ENCODE peak calls at places on chromosomes 4 and X, in six cellular contexts. E is A549, G is upper lobe of left lung, C is SK-N-SH, U is tibial nerve, A is suprapubic skin. S is an unnamed sample.
A peak's percentile ranks its signal among the peaks of the same experiment; 100 is the strongest.

GRCh38 chr4:103400405-103400804 is 202.3 kb upstream of the CENPE start:
- DNase-seq in C (no peak), E (no peak), A (no peak), U (no peak), G (no peak), S (no peak)

GRCh38 chr4:155405059-155405458 is 28.3 kb upstream of the MAP9 start:
- DNase-seq in A (no peak), E (no peak), U (no peak), C (no peak), G (no peak), S (no peak)

GRCh38 chr4:23135792-23136645 is 443.3 kb downstream of the GBA3 start:
- DNase-seq in C (peak; percentile 24), U (no peak), E (peak; percentile 2), G (no peak), A (no peak), S (no peak)

GRCh38 chrX:3968749-3969148 is 255.3 kb upstream of the PRKX start:
- DNase-seq in C (no peak), G (no peak), E (no peak), A (no peak), U (no peak), S (no peak)

GRCh38 chr4:77347341-77347740 is 190.3 kb downstream of the CCNG2 start:
- DNase-seq in E (no peak), G (no peak), A (no peak), C (no peak), U (no peak), S (no peak)

GRCh38 chr4:184441461-184442392 is 32.6 kb downstream of the IRF2 start:
- DNase-seq in G (no peak), C (no peak), A (no peak), U (no peak), E (no peak), S (peak; percentile 45)

GRCh38 chrX:72545990-72546389 is 26.7 kb downstream of the HDAC8 start:
- DNase-seq in C (no peak), U (no peak), E (no peak), G (no peak), A (no peak), S (no peak)

GRCh38 chr4:15753786-15754185 is 24.3 kb upstream of the CD38 start:
- DNase-seq in G (no peak), A (no peak), U (no peak), C (no peak), E (no peak), S (peak; percentile 28)

GRCh38 chr4:94126669-94127068 is 81.0 kb upstream of the SMARCAD1 start:
- DNase-seq in C (peak; percentile 40), A (no peak), E (no peak), U (no peak), G (no peak), S (no peak)

GRCh38 chrX:101729986-101730385 is 70.3 kb upstream of the ARMCX2 start:
- DNase-seq in C (no peak), G (no peak), U (no peak), A (no peak), E (no peak), S (no peak)

GRCh38 chrX:109714340-109714958 is 18.6 kb downstream of the ACSL4 start:
- DNase-seq in G (no peak), C (no peak), A (no peak), U (no peak), E (no peak), S (no peak)

GRCh38 chr4:170682511-170682910 is 592.8 kb upstream of the AADAT start:
- DNase-seq in A (no peak), G (no peak), E (no peak), U (no peak), C (no peak), S (no peak)
- H3K27ac ChIP-seq in A (no peak overlapping the region), G (no peak overlapping the region), E (no peak overlapping the region), U (no peak overlapping the region), C (no peak overlapping the region), S (no peak overlapping the region)

DNA sequence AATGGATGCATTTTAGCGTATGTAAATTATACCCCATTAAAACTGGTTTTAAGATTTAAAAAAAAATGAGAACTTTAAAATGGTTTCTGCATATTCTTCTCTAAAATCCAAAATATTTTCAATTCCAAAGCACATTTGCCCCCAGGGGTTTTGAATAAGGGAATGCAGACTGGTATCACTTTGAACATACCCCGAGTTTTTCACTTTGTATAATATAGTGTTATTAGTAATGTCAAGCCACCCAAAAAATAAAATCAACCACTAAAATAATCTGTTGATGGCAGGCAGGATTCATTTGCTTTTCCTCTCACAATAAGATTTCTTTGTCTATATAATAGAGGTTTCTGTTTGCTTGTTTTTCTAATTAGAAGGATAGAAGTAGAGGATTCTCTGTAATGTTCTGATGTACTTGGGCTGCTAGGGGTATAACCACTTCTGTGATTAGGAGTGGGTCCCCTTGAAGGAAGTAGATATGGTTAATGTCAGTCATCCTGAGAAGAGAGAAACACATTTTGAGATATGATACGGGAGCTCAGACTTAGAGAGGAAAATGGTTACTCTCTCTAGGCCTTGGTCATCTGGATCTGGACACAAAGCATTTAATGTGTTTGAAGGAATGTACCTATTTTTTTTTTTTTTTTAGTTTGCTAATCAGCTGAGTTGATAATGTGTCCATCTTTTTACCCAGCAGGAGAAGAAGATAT is 9.3 kb upstream of the LIN54 start:
- DNase-seq in U (no peak), A (no peak), E (no peak), C (no peak), G (no peak), S (no peak)
- TF ChIP-seq EP300 in U (no peak), A (no peak), E (no peak), C (no peak), G (no peak), S (no peak)

GRCh38 chrX:137052641-137053235 is 18.9 kb upstream of the GPR101 start:
- DNase-seq in C (peak; percentile 35), G (no peak), U (no peak), E (peak; percentile 8), A (peak; percentile 56), S (no peak)
- TF ChIP-seq CTCF in C (no peak), G (no peak), U (no peak), E (no peak), A (no peak), S (peak; percentile 31)

DNA sequence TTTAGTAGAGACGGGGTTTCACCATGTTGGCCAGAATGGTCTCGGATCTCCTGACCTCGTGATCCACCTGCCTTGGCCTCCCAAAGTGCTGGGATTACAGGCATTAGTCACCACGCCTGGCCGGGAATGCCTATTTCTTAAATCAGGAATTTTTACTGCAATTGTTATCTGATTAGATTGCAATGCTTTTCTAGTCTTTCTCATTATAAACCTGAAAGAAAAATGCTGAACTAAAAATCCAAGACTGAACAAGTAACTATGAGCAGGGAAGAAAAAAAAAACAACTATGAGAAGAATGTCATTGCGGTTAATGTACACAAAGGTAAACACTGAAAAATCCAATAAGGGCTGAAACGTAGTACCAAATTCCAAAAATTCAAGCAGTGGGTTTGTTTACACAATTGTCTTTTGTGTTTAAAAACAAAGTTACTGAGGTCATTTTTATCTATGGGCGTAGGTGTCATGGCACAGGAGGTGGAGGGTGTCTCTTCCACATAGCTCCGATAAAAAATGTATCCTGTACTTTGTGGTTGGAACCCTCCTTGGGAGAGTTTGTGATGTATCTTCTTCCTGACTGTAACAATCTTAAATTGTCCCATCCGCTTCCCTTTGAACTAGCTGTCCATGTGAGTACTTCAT is 11.0 kb upstream of the TMEM156 start:
- DNase-seq in E (no peak), A (no peak), C (no peak), U (no peak), G (no peak), S (no peak)
- H3K27ac ChIP-seq in E (peak overlapping the region; percentile 100), A (peak overlapping the region; percentile 95), C (peak overlapping the region; percentile 79), U (peak overlapping the region; percentile 92), G (peak overlapping the region; percentile 87), S (peak overlapping the region; percentile 93)

GRCh38 chrX:42920752-42921151 is 142.8 kb upstream of the PPP1R2C start:
- DNase-seq in E (no peak), A (no peak), U (no peak), G (no peak), C (no peak), S (no peak)
- TF ChIP-seq EP300 in E (no peak), A (no peak), U (no peak), G (no peak), C (no peak), S (no peak)

GRCh38 chrX:77446029-77446585 is 1.1 kb upstream of the FGF16 start:
- DNase-seq in G (no peak), A (peak; percentile 63), E (no peak), U (no peak), C (no peak), S (no peak)
- TF ChIP-seq CTCF in G (no peak), A (no peak), E (no peak), U (no peak), C (peak; percentile 27), S (no peak)

S was measured in ovary.